ENCODE peak calls at places on chromosomes 5 and 9, in nine cellular contexts. One of them, this sample, is unnamed.

GRCh38 chr5:145859451-145859850 is 13.4 kb downstream of the GRXCR2 start:
- DNase-seq in skeletal muscle cell: no peak
- DNase-seq in NT2/D1: no peak
- DNase-seq in effector memory CD4-positive, alpha-beta T cell: no peak
- DNase-seq in HL-60: no peak
- DNase-seq in neural progenitor cell: no peak
- DNase-seq in tibial nerve: no peak
- DNase-seq in small intestine: no peak
- DNase-seq in body of pancreas: no peak
- DNase-seq in this sample: no peak

GRCh38 chr5:181282874-181283273 is 21.9 kb upstream of the TRIM52 start:
- DNase-seq in skeletal muscle cell: no peak
- DNase-seq in NT2/D1: no peak
- DNase-seq in effector memory CD4-positive, alpha-beta T cell: no peak
- DNase-seq in HL-60: no peak
- DNase-seq in neural progenitor cell: no peak
- DNase-seq in tibial nerve: no peak
- DNase-seq in small intestine: no peak
- DNase-seq in body of pancreas: no peak
- DNase-seq in this sample: no peak

GRCh38 chr5:131610198-131611063 is 24.6 kb downstream of the RAPGEF6 start:
- DNase-seq in skeletal muscle cell: peak
- DNase-seq in NT2/D1: no peak
- DNase-seq in effector memory CD4-positive, alpha-beta T cell: no peak
- DNase-seq in HL-60: no peak
- DNase-seq in neural progenitor cell: no peak
- DNase-seq in tibial nerve: no peak
- DNase-seq in small intestine: peak
- DNase-seq in body of pancreas: no peak
- DNase-seq in this sample: peak

GRCh38 chr5:39249560-39250274 is 30.4 kb upstream of the FYB1 start:
- DNase-seq in skeletal muscle cell: no peak
- DNase-seq in NT2/D1: no peak
- DNase-seq in effector memory CD4-positive, alpha-beta T cell: no peak
- DNase-seq in HL-60: no peak
- DNase-seq in neural progenitor cell: no peak
- DNase-seq in tibial nerve: no peak
- DNase-seq in small intestine: no peak
- DNase-seq in body of pancreas: no peak
- DNase-seq in this sample: no peak

GRCh38 chr5:4258170-4258569 is 662.5 kb downstream of the IRX1 start:
- DNase-seq in skeletal muscle cell: no peak
- DNase-seq in NT2/D1: no peak
- DNase-seq in effector memory CD4-positive, alpha-beta T cell: no peak
- DNase-seq in HL-60: no peak
- DNase-seq in neural progenitor cell: no peak
- DNase-seq in tibial nerve: no peak
- DNase-seq in small intestine: peak
- DNase-seq in body of pancreas: no peak
- DNase-seq in this sample: no peak

GRCh38 chr5:852431-853401 is 1.9 kb upstream of the ZDHHC11 start:
- DNase-seq in skeletal muscle cell: no peak
- DNase-seq in NT2/D1: no peak
- DNase-seq in effector memory CD4-positive, alpha-beta T cell: no peak
- DNase-seq in HL-60: no peak
- DNase-seq in neural progenitor cell: no peak
- DNase-seq in tibial nerve: no peak
- DNase-seq in small intestine: no peak
- DNase-seq in body of pancreas: no peak
- DNase-seq in this sample: no peak

GRCh38 chr5:10501554-10502075 is 59.9 kb downstream of the ROPN1L start:
- DNase-seq in skeletal muscle cell: no peak
- DNase-seq in NT2/D1: no peak
- DNase-seq in effector memory CD4-positive, alpha-beta T cell: no peak
- DNase-seq in HL-60: no peak
- DNase-seq in neural progenitor cell: no peak
- DNase-seq in tibial nerve: no peak
- DNase-seq in small intestine: no peak
- DNase-seq in body of pancreas: no peak
- DNase-seq in this sample: no peak

GRCh38 chr5:11785771-11786342 is 118.4 kb downstream of the CTNND2 start:
- DNase-seq in skeletal muscle cell: no peak
- DNase-seq in NT2/D1: no peak
- DNase-seq in effector memory CD4-positive, alpha-beta T cell: no peak
- DNase-seq in HL-60: no peak
- DNase-seq in neural progenitor cell: no peak
- DNase-seq in tibial nerve: no peak
- DNase-seq in small intestine: no peak
- DNase-seq in body of pancreas: no peak
- DNase-seq in this sample: peak

GRCh38 chr5:55062039-55062779 is 38.2 kb downstream of the GZMK start:
- DNase-seq in skeletal muscle cell: no peak
- DNase-seq in NT2/D1: no peak
- DNase-seq in effector memory CD4-positive, alpha-beta T cell: no peak
- DNase-seq in HL-60: no peak
- DNase-seq in neural progenitor cell: no peak
- DNase-seq in tibial nerve: no peak
- DNase-seq in small intestine: peak
- DNase-seq in body of pancreas: peak
- DNase-seq in this sample: peak

GRCh38 chr9:111352545-111352944 is 22.5 kb upstream of the OR2K2 start:
- DNase-seq in skeletal muscle cell: no peak
- DNase-seq in NT2/D1: no peak
- DNase-seq in effector memory CD4-positive, alpha-beta T cell: no peak
- DNase-seq in HL-60: no peak
- DNase-seq in neural progenitor cell: no peak
- DNase-seq in tibial nerve: no peak
- DNase-seq in small intestine: peak
- DNase-seq in body of pancreas: no peak
- DNase-seq in this sample: no peak

GRCh38 chr9:20373263-20373662 is 249.0 kb downstream of the MLLT3 start:
- DNase-seq in skeletal muscle cell: no peak
- DNase-seq in NT2/D1: no peak
- DNase-seq in effector memory CD4-positive, alpha-beta T cell: no peak
- DNase-seq in HL-60: no peak
- DNase-seq in neural progenitor cell: no peak
- DNase-seq in tibial nerve: no peak
- DNase-seq in small intestine: peak
- DNase-seq in body of pancreas: no peak
- DNase-seq in this sample: no peak

GRCh38 chr5:178640331-178641045 is 13.6 kb upstream of the CLK4 start:
- DNase-seq in skeletal muscle cell: no peak
- DNase-seq in NT2/D1: no peak
- DNase-seq in effector memory CD4-positive, alpha-beta T cell: no peak
- DNase-seq in HL-60: no peak
- DNase-seq in neural progenitor cell: no peak
- DNase-seq in tibial nerve: no peak
- DNase-seq in small intestine: no peak
- DNase-seq in body of pancreas: no peak
- DNase-seq in this sample: peak

GRCh38 chr9:134560206-134560605 is 81.4 kb upstream of the COL5A1 start:
- DNase-seq in skeletal muscle cell: no peak
- DNase-seq in NT2/D1: no peak
- DNase-seq in effector memory CD4-positive, alpha-beta T cell: no peak
- DNase-seq in HL-60: no peak
- DNase-seq in neural progenitor cell: no peak
- DNase-seq in tibial nerve: no peak
- DNase-seq in small intestine: no peak
- DNase-seq in body of pancreas: no peak
- DNase-seq in this sample: no peak

GRCh38 chr9:113523421-113524141 is 60.1 kb downstream of the RGS3 start:
- DNase-seq in skeletal muscle cell: peak
- DNase-seq in NT2/D1: no peak
- DNase-seq in effector memory CD4-positive, alpha-beta T cell: peak
- DNase-seq in HL-60: peak
- DNase-seq in neural progenitor cell: no peak
- DNase-seq in tibial nerve: no peak
- DNase-seq in small intestine: peak
- DNase-seq in body of pancreas: peak
- DNase-seq in this sample: no peak

GRCh38 chr9:69297300-69297980 is 27.6 kb upstream of the ENTREP1 start:
- DNase-seq in skeletal muscle cell: no peak
- DNase-seq in NT2/D1: no peak
- DNase-seq in effector memory CD4-positive, alpha-beta T cell: no peak
- DNase-seq in HL-60: no peak
- DNase-seq in neural progenitor cell: no peak
- DNase-seq in tibial nerve: no peak
- DNase-seq in small intestine: no peak
- DNase-seq in body of pancreas: no peak
- DNase-seq in this sample: no peak

GRCh38 chr9:108161520-108161919 is 672.0 kb upstream of the KLF4 start:
- DNase-seq in skeletal muscle cell: no peak
- DNase-seq in NT2/D1: no peak
- DNase-seq in effector memory CD4-positive, alpha-beta T cell: no peak
- DNase-seq in HL-60: no peak
- DNase-seq in neural progenitor cell: no peak
- DNase-seq in tibial nerve: no peak
- DNase-seq in small intestine: peak
- DNase-seq in body of pancreas: no peak
- DNase-seq in this sample: no peak

GRCh38 chr5:1380011-1380817 is 35.3 kb upstream of the CLPTM1L start:
- DNase-seq in skeletal muscle cell: no peak
- DNase-seq in NT2/D1: no peak
- DNase-seq in effector memory CD4-positive, alpha-beta T cell: peak
- DNase-seq in HL-60: peak
- DNase-seq in neural progenitor cell: peak
- DNase-seq in tibial nerve: no peak
- DNase-seq in small intestine: peak
- DNase-seq in body of pancreas: peak
- DNase-seq in this sample: no peak

GRCh38 chr5:160054047-160054446 is 45.1 kb downstream of the TTC1 start:
- DNase-seq in skeletal muscle cell: no peak
- DNase-seq in NT2/D1: no peak
- DNase-seq in effector memory CD4-positive, alpha-beta T cell: no peak
- DNase-seq in HL-60: no peak
- DNase-seq in neural progenitor cell: no peak
- DNase-seq in tibial nerve: no peak
- DNase-seq in small intestine: no peak
- DNase-seq in body of pancreas: no peak
- DNase-seq in this sample: peak

GRCh38 chr9:129964901-129965734 is 77.9 kb downstream of the FNBP1 start:
- DNase-seq in skeletal muscle cell: no peak
- DNase-seq in NT2/D1: peak
- DNase-seq in effector memory CD4-positive, alpha-beta T cell: no peak
- DNase-seq in HL-60: no peak
- DNase-seq in neural progenitor cell: peak
- DNase-seq in tibial nerve: no peak
- DNase-seq in small intestine: no peak
- DNase-seq in body of pancreas: no peak
- DNase-seq in this sample: peak

GRCh38 chr9:77586591-77586990 is 61.5 kb downstream of the GNA14 start:
- DNase-seq in skeletal muscle cell: no peak
- DNase-seq in NT2/D1: no peak
- DNase-seq in effector memory CD4-positive, alpha-beta T cell: no peak
- DNase-seq in HL-60: no peak
- DNase-seq in neural progenitor cell: no peak
- DNase-seq in tibial nerve: no peak
- DNase-seq in small intestine: no peak
- DNase-seq in body of pancreas: no peak
- DNase-seq in this sample: no peak

GRCh38 chr9:127550751-127551150 is 61.3 kb upstream of the STXBP1 start:
- DNase-seq in skeletal muscle cell: no peak
- DNase-seq in NT2/D1: no peak
- DNase-seq in effector memory CD4-positive, alpha-beta T cell: no peak
- DNase-seq in HL-60: no peak
- DNase-seq in neural progenitor cell: no peak
- DNase-seq in tibial nerve: no peak
- DNase-seq in small intestine: peak
- DNase-seq in body of pancreas: peak
- DNase-seq in this sample: no peak

GRCh38 chr5:60487885-60488425 is 212.0 kb downstream of the DEPDC1B start:
- DNase-seq in skeletal muscle cell: no peak
- DNase-seq in NT2/D1: no peak
- DNase-seq in effector memory CD4-positive, alpha-beta T cell: no peak
- DNase-seq in HL-60: no peak
- DNase-seq in neural progenitor cell: no peak
- DNase-seq in tibial nerve: no peak
- DNase-seq in small intestine: peak
- DNase-seq in body of pancreas: peak
- DNase-seq in this sample: peak
- H3K4me3 ChIP-seq in skeletal muscle cell: peak
- H3K4me3 ChIP-seq in NT2/D1: no peak
- H3K4me3 ChIP-seq in effector memory CD4-positive, alpha-beta T cell: no peak
- H3K4me3 ChIP-seq in HL-60: no peak
- H3K4me3 ChIP-seq in neural progenitor cell: no peak
- H3K4me3 ChIP-seq in tibial nerve: no peak
- H3K4me3 ChIP-seq in small intestine: no peak
- H3K4me3 ChIP-seq in body of pancreas: no peak
- H3K4me3 ChIP-seq in this sample: peak

GRCh38 chr9:36922548-36922947 is 111.5 kb downstream of the PAX5 start:
- DNase-seq in skeletal muscle cell: no peak
- DNase-seq in NT2/D1: no peak
- DNase-seq in effector memory CD4-positive, alpha-beta T cell: no peak
- DNase-seq in HL-60: no peak
- DNase-seq in neural progenitor cell: no peak
- DNase-seq in tibial nerve: no peak
- DNase-seq in small intestine: no peak
- DNase-seq in body of pancreas: no peak
- DNase-seq in this sample: peak
- H3K4me3 ChIP-seq in skeletal muscle cell: no peak
- H3K4me3 ChIP-seq in NT2/D1: no peak
- H3K4me3 ChIP-seq in effector memory CD4-positive, alpha-beta T cell: no peak
- H3K4me3 ChIP-seq in HL-60: no peak
- H3K4me3 ChIP-seq in neural progenitor cell: no peak
- H3K4me3 ChIP-seq in tibial nerve: no peak
- H3K4me3 ChIP-seq in small intestine: no peak
- H3K4me3 ChIP-seq in body of pancreas: no peak
- H3K4me3 ChIP-seq in this sample: no peak

GRCh38 chr9:121651014-121651294 is 480 bp upstream of the DAB2IP start:
- DNase-seq in skeletal muscle cell: no peak
- DNase-seq in NT2/D1: no peak
- DNase-seq in effector memory CD4-positive, alpha-beta T cell: no peak
- DNase-seq in HL-60: no peak
- DNase-seq in neural progenitor cell: no peak
- DNase-seq in tibial nerve: no peak
- DNase-seq in small intestine: no peak
- DNase-seq in body of pancreas: no peak
- DNase-seq in this sample: no peak
- H3K4me3 ChIP-seq in skeletal muscle cell: peak
- H3K4me3 ChIP-seq in NT2/D1: peak
- H3K4me3 ChIP-seq in effector memory CD4-positive, alpha-beta T cell: no peak
- H3K4me3 ChIP-seq in HL-60: no peak
- H3K4me3 ChIP-seq in neural progenitor cell: peak
- H3K4me3 ChIP-seq in tibial nerve: peak
- H3K4me3 ChIP-seq in small intestine: peak
- H3K4me3 ChIP-seq in body of pancreas: no peak
- H3K4me3 ChIP-seq in this sample: peak

DNA sequence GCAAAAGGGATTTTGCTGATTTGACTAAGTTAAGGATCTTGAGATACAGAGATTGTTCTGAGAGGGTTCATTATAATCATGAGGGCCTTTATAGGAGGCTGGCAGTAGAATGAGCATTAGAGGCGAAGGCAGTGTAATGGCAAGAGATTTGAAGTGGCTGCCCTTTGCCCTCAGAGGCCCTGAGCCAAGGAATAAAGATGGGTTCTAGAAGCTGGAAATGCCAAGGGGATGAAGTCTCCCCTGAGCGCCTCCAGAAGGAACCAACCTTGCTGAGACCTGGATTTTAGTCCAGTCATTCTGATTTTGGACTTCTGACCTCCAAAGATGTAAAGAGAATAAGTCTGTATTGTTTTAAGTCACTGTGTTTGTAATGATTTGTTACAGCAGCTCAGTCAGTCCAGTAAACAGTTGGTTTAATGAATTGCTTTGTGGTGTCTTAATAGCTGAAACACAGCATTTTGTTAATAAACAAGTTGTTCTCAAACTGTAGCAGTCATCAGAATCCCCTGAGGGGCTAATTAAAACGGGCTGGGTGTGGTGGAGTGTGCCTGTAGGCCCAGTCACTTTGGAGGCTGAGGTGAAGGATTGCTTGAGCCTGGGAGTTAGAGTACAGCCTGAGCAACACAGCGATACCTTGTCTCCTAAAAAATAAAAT is 23.2 kb downstream of the GLRX start:
- DNase-seq in skeletal muscle cell: no peak
- DNase-seq in NT2/D1: no peak
- DNase-seq in effector memory CD4-positive, alpha-beta T cell: no peak
- DNase-seq in HL-60: no peak
- DNase-seq in neural progenitor cell: no peak
- DNase-seq in tibial nerve: no peak
- DNase-seq in small intestine: peak
- DNase-seq in body of pancreas: no peak
- DNase-seq in this sample: no peak
- H3K4me3 ChIP-seq in skeletal muscle cell: no peak
- H3K4me3 ChIP-seq in NT2/D1: no peak
- H3K4me3 ChIP-seq in effector memory CD4-positive, alpha-beta T cell: no peak
- H3K4me3 ChIP-seq in HL-60: no peak
- H3K4me3 ChIP-seq in neural progenitor cell: no peak
- H3K4me3 ChIP-seq in tibial nerve: no peak
- H3K4me3 ChIP-seq in small intestine: no peak
- H3K4me3 ChIP-seq in body of pancreas: no peak
- H3K4me3 ChIP-seq in this sample: no peak